ENCODE peak calls at places on chromosome 16, in eight cellular contexts. D is IMR-90, U is adrenal gland, L is sigmoid colon, B is A549, E is uterus, W is ovary, X is stomach. I is an unnamed sample.

GRCh38 chr16:49592507-49593422 is 219.2 kb downstream of the C16orf78 start:
- DNase-seq in U (no peak), B (peak), E (no peak), D (peak), W (no peak), L (no peak), X (peak), I (peak)

GRCh38 chr16:87550510-87550961 is 51.8 kb upstream of the JPH3 start:
- DNase-seq in L (no peak), W (peak), X (peak), D (no peak), B (peak), U (no peak), E (peak), I (peak)

GRCh38 chr16:71293921-71294320 is 4.7 kb upstream of the CMTR2 start:
- DNase-seq in B (no peak), L (no peak), E (no peak), W (no peak), D (no peak), U (no peak), X (no peak), I (no peak)

GRCh38 chr16:67847064-67847861 is at the start of gene CENPT:
- DNase-seq in D (peak), U (peak), L (peak), B (peak), W (no peak), E (no peak), X (peak), I (peak)

GRCh38 chr16:2752850-2753522 is 548 bp downstream of the SRRM2 start:
- DNase-seq in U (peak), E (peak), X (peak), L (peak), W (peak), D (peak), B (peak), I (peak)

GRCh38 chr16:20899503-20900298 is 457 bp downstream of the DCUN1D3 start:
- DNase-seq in X (no peak), W (no peak), D (no peak), E (no peak), B (peak), U (peak), L (no peak), I (no peak)

GRCh38 chr16:77470851-77471250 is 36.0 kb upstream of the ADAMTS18 start:
- DNase-seq in D (no peak), E (no peak), L (no peak), W (no peak), X (no peak), B (no peak), U (no peak), I (peak)

GRCh38 chr16:69522732-69523404 is 42.9 kb upstream of the NFAT5 start:
- DNase-seq in E (no peak), U (no peak), D (no peak), W (no peak), X (no peak), B (peak), L (no peak), I (no peak)

GRCh38 chr16:3161235-3162018 is 26.6 kb upstream of the OR1F1 start:
- DNase-seq in L (peak), U (no peak), E (no peak), D (no peak), B (peak), W (no peak), X (no peak), I (no peak)

GRCh38 chr16:47374629-47375028 is 86.2 kb downstream of the ITFG1 start:
- DNase-seq in U (no peak), B (no peak), E (no peak), W (no peak), D (peak), X (no peak), L (no peak), I (no peak)

GRCh38 chr16:68257251-68257905 is 6.9 kb upstream of the SLC7A6 start:
- DNase-seq in U (peak), D (peak), W (no peak), L (no peak), E (no peak), B (no peak), X (no peak), I (peak)

GRCh38 chr16:24915019-24915418 is 69.3 kb downstream of the SLC5A11 start:
- DNase-seq in D (no peak), E (no peak), L (no peak), U (no peak), B (no peak), W (no peak), X (no peak), I (no peak)

GRCh38 chr16:88359008-88359407 is 23.8 kb upstream of the ZNF469 start:
- DNase-seq in L (peak), W (no peak), X (no peak), D (no peak), B (no peak), E (no peak), U (no peak), I (no peak)

GRCh38 chr16:75304521-75305363 is 53.3 kb upstream of the BCAR1 start:
- DNase-seq in L (peak), E (peak), X (peak), D (peak), B (peak), W (peak), U (peak), I (peak)

GRCh38 chr16:55668337-55669281 is 12.8 kb downstream of the SLC6A2 start:
- DNase-seq in X (no peak), B (peak), U (no peak), D (peak), W (no peak), L (no peak), E (no peak), I (no peak)

GRCh38 chr16:30923554-30924085 is at the start of gene FBXL19:
- DNase-seq in B (no peak), D (no peak), L (peak), X (no peak), E (peak), U (peak), W (peak), I (peak)

GRCh38 chr16:13829712-13830304 is 90.1 kb upstream of the ERCC4 start:
- DNase-seq in D (no peak), L (no peak), W (no peak), E (no peak), X (no peak), B (no peak), U (no peak), I (no peak)

GRCh38 chr16:22890976-22891375 is 77.0 kb downstream of the HS3ST2 start:
- DNase-seq in B (no peak), W (no peak), U (no peak), E (no peak), D (no peak), L (no peak), X (no peak), I (no peak)

GRCh38 chr16:15509593-15510520 is 75.5 kb downstream of the BMERB1 start:
- DNase-seq in B (peak), E (no peak), L (no peak), D (peak), W (no peak), X (no peak), U (no peak), I (no peak)

GRCh38 chr16:12754824-12755543 is 48.7 kb downstream of the CPPED1 start:
- DNase-seq in E (no peak), L (no peak), X (no peak), W (no peak), D (no peak), B (no peak), U (no peak), I (no peak)

GRCh38 chr16:7390974-7391373 is 58.3 kb downstream of the RBFOX1 start:
- DNase-seq in E (no peak), W (no peak), L (no peak), B (no peak), D (no peak), X (no peak), U (no peak), I (no peak)

GRCh38 chr16:31452631-31453106 is 6.6 kb upstream of the ARMC5 start:
- DNase-seq in E (no peak), L (peak), X (no peak), W (no peak), U (peak), D (peak), B (peak), I (no peak)

GRCh38 chr16:11481987-11482386 is 104.7 kb downstream of the LITAF start:
- DNase-seq in L (no peak), U (no peak), W (no peak), E (no peak), B (no peak), D (peak), X (no peak), I (no peak)

GRCh38 chr16:11478431-11479119 is 108.1 kb downstream of the LITAF start:
- DNase-seq in D (no peak), X (no peak), B (no peak), L (no peak), W (no peak), E (no peak), U (no peak), I (no peak)

GRCh38 chr16:11482946-11483748 is 103.6 kb downstream of the LITAF start:
- DNase-seq in B (no peak), D (no peak), L (no peak), X (no peak), W (no peak), E (no peak), U (no peak), I (no peak)

GRCh38 chr16:11479916-11480315 is 106.8 kb downstream of the LITAF start:
- DNase-seq in D (no peak), L (no peak), E (no peak), W (no peak), X (no peak), U (no peak), B (no peak), I (no peak)

GRCh38 chr16:11480634-11481033 is 106.1 kb downstream of the LITAF start:
- DNase-seq in W (no peak), L (no peak), E (no peak), X (no peak), U (no peak), D (no peak), B (no peak), I (no peak)
- TF ChIP-seq CTCF in W (no peak), L (no peak), E (no peak), X (no peak), U (no peak), D (no peak), B (no peak), I (no peak)

GRCh38 chr16:85971877-85972638 is 73.1 kb downstream of the IRF8 start:
- DNase-seq in X (no peak), L (no peak), D (peak), E (no peak), U (no peak), W (no peak), B (no peak), I (no peak)

GRCh38 chr16:85978976-85979375 is 80.0 kb downstream of the IRF8 start:
- DNase-seq in L (no peak), X (no peak), D (no peak), W (no peak), U (no peak), B (no peak), E (no peak), I (no peak)

GRCh38 chr16:85978291-85978775 is 79.4 kb downstream of the IRF8 start:
- DNase-seq in D (no peak), W (no peak), E (no peak), X (no peak), U (no peak), B (no peak), L (no peak), I (no peak)

GRCh38 chr16:85974428-85975375 is 75.7 kb downstream of the IRF8 start:
- DNase-seq in U (no peak), X (peak), W (no peak), B (no peak), D (no peak), L (no peak), E (no peak), I (no peak)

GRCh38 chr16:85975421-85976100 is 76.6 kb downstream of the IRF8 start:
- DNase-seq in W (no peak), U (no peak), L (no peak), E (no peak), D (no peak), B (peak), X (peak), I (no peak)
- TF ChIP-seq POLR2A in W (no peak), U (no peak), L (no peak), E (no peak), D (no peak), B (no peak), X (no peak), I (no peak)

GRCh38 chr16:775236-775796 is 12.9 kb downstream of the RPUSD1 start:
- DNase-seq in W (no peak), E (no peak), B (no peak), X (no peak), U (no peak), D (no peak), L (no peak), I (no peak)
- H3K27ac ChIP-seq in W (no peak), E (no peak), B (no peak), X (no peak), U (no peak), D (no peak), L (no peak), I (no peak)

GRCh38 chr16:84144859-84145639 is at the start of the genes DNAAF1 and HSDL1:
- DNase-seq in E (peak), X (peak), U (peak), W (peak), D (peak), B (peak), L (peak), I (peak)

GRCh38 chr16:84141143-84141670 is 3.8 kb downstream of the HSDL1 start:
- DNase-seq in B (peak), D (no peak), X (no peak), W (no peak), E (no peak), L (no peak), U (no peak), I (no peak)

GRCh38 chr16:84143081-84143480 is 1.9 kb downstream of the HSDL1 start:
- DNase-seq in D (no peak), L (no peak), W (no peak), X (no peak), U (no peak), E (no peak), B (no peak), I (no peak)

GRCh38 chr16:84143784-84144199 is 1.2 kb downstream of the HSDL1 start:
- DNase-seq in E (no peak), L (no peak), B (no peak), X (no peak), U (no peak), D (no peak), W (no peak), I (peak)

GRCh38 chr16:84144301-84144858 is 597 bp downstream of the HSDL1 start:
- DNase-seq in E (peak), L (no peak), X (peak), W (peak), D (peak), U (peak), B (peak), I (peak)
- TF ChIP-seq CTCF in E (no peak), L (no peak), X (no peak), W (no peak), D (no peak), U (no peak), B (no peak), I (no peak)

GRCh38 chr16:28981517-28981916 is 3.3 kb upstream of the LAT start:
- DNase-seq in W (no peak), E (no peak), D (no peak), L (no peak), B (peak), U (no peak), X (no peak), I (no peak)
- TF ChIP-seq POLR2A in W (no peak), E (no peak), D (no peak), L (no peak), B (no peak), U (no peak), X (no peak), I (no peak)

DNA sequence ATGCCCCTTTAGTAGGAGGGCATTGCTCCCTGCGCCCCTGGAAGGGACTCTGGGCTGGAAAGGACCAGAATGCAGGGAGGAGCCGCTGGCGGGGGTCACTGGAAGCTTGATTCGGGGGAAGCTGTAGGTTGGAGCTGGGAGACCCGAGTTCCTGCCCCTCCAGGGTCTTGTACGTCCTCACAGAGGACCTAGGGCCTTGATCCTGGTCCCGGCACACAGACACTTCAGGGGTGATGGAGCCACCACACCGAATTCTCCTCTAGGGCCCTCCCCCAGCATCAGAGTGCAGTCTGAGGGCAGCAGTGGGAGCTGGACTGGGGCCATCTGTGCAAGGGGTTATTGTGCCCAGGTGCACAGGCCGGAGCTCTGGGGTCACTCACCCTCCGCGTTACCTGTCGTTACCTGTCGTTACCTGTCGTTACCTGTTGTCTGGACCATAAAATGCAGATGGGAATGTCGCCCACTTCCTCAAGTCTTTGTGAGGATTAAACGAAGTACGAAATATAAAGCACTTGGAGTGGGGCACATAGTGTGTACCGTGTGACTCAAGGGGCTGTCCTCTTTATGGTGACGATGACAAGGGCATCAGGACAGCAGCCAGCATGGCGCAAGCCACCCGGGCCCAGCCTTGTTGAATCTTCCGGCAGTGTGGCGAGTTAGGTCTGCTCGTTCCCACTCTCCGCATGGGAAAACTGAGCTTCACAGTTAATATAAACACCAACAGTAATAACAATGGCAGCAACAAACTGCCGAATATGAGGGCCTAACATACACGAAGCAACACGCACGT is 48.6 kb downstream of the CMIP start:
- DNase-seq in W (no peak), X (no peak), E (no peak), B (no peak), D (no peak), L (no peak), U (no peak), I (no peak)
- H3K27ac ChIP-seq in W (no peak), X (peak), E (peak), B (peak), D (no peak), L (peak), U (peak), I (peak)

GRCh38 chr16:63530208-63530607 is 1494.0 kb upstream of the CDH8 start:
- DNase-seq in X (no peak), U (no peak), W (no peak), E (no peak), D (no peak), B (no peak), L (no peak), I (no peak)
- TF ChIP-seq CTCF in X (no peak), U (no peak), W (no peak), E (no peak), D (no peak), B (no peak), L (no peak), I (no peak)

GRCh38 chr16:73506568-73507056 is 458.7 kb upstream of the ZFHX3 start:
- DNase-seq in W (no peak), D (no peak), B (no peak), U (no peak), E (no peak), X (no peak), L (no peak), I (no peak)
- TF ChIP-seq POLR2A in W (no peak), D (no peak), B (no peak), U (no peak), E (no peak), X (no peak), L (no peak), I (no peak)

GRCh38 chr16:86199871-86200700 is 301.1 kb downstream of the IRF8 start:
- DNase-seq in B (no peak), U (no peak), W (no peak), D (peak), E (no peak), L (peak), X (no peak), I (no peak)

GRCh38 chr16:86200722-86201121 is 301.8 kb downstream of the IRF8 start:
- DNase-seq in D (peak), U (no peak), X (no peak), L (no peak), E (no peak), B (no peak), W (no peak), I (no peak)

GRCh38 chr16:86196687-86197391 is 297.9 kb downstream of the IRF8 start:
- DNase-seq in L (no peak), U (no peak), E (no peak), B (no peak), W (no peak), X (no peak), D (no peak), I (no peak)

GRCh38 chr16:86198201-86199118 is 299.5 kb downstream of the IRF8 start:
- DNase-seq in U (no peak), D (no peak), B (no peak), W (no peak), E (no peak), X (no peak), L (peak), I (no peak)

DNA sequence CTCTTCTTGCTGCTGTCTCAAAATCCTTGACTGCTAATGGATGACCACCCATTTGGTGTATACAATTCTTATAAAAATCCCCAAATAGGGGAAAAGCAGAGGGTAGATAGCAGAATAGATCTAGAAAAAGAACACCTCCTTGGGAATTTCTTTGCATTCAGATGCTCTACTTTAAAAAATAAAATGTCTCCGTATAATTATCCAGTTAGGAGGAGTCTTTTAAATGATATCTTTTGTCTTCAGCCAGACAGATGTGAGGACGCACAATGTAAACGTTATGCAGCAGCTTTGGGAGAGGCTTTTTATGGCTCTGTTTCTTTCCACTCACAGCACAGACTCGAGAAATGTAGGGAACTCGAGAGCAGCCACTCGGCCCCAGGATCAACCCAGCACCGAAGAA is 300.2 kb downstream of the IRF8 start:
- DNase-seq in D (peak), L (no peak), U (no peak), B (no peak), X (no peak), W (no peak), E (no peak), I (no peak)
- H3K27ac ChIP-seq in D (peak), L (peak), U (no peak), B (no peak), X (peak), W (no peak), E (no peak), I (no peak)

I was measured in thyroid gland.